ENCODE peak calls at places on chromosomes 2 and 18, in four cellular contexts. One of them, this sample, is unnamed.

GRCh38 chr2:237727363-237727762 is 71.2 kb upstream of the RBM44 start:
- DNase-seq in right cardiac atrium: no peak
- DNase-seq in Karpas-422: no peak
- DNase-seq in fibroblast of villous mesenchyme: no peak
- DNase-seq in this sample: no peak

GRCh38 chr18:6920099-6920955 is 190.8 kb downstream of the ARHGAP28 start:
- DNase-seq in right cardiac atrium: peak; percentile 40
- DNase-seq in Karpas-422: no peak
- DNase-seq in fibroblast of villous mesenchyme: peak; percentile 64
- DNase-seq in this sample: no peak

GRCh38 chr2:38572167-38572566 is 30.6 kb downstream of the HNRNPLL start:
- DNase-seq in right cardiac atrium: no peak
- DNase-seq in Karpas-422: no peak
- DNase-seq in fibroblast of villous mesenchyme: peak; percentile 89
- DNase-seq in this sample: no peak

GRCh38 chr2:108492364-108492763 is 41.9 kb upstream of the LIMS1 start:
- DNase-seq in right cardiac atrium: no peak
- DNase-seq in Karpas-422: no peak
- DNase-seq in fibroblast of villous mesenchyme: peak; percentile 96
- DNase-seq in this sample: no peak

GRCh38 chr2:103121106-103121505 is 359.3 kb downstream of the TMEM182 start:
- DNase-seq in right cardiac atrium: no peak
- DNase-seq in Karpas-422: no peak
- DNase-seq in fibroblast of villous mesenchyme: no peak
- DNase-seq in this sample: no peak

GRCh38 chr18:25140144-25140961 is 211.6 kb downstream of the ZNF521 start:
- DNase-seq in right cardiac atrium: no peak
- DNase-seq in Karpas-422: no peak
- DNase-seq in fibroblast of villous mesenchyme: no peak
- DNase-seq in this sample: no peak

GRCh38 chr2:147331790-147332419 is 512.9 kb upstream of the ACVR2A start:
- DNase-seq in right cardiac atrium: no peak
- DNase-seq in Karpas-422: peak; percentile 77
- DNase-seq in fibroblast of villous mesenchyme: peak; percentile 49
- DNase-seq in this sample: no peak

GRCh38 chr2:159609933-159610523 is 6.3 kb downstream of the BAZ2B start:
- DNase-seq in right cardiac atrium: no peak
- DNase-seq in Karpas-422: no peak
- DNase-seq in fibroblast of villous mesenchyme: no peak
- DNase-seq in this sample: no peak

GRCh38 chr2:3134026-3134571 is 243.5 kb downstream of the EIPR1 start:
- DNase-seq in right cardiac atrium: no peak
- DNase-seq in Karpas-422: no peak
- DNase-seq in fibroblast of villous mesenchyme: no peak
- DNase-seq in this sample: no peak

GRCh38 chr2:38603402-38604265 is 906 bp upstream of the HNRNPLL start:
- DNase-seq in right cardiac atrium: peak; percentile 94
- DNase-seq in Karpas-422: peak; percentile 94
- DNase-seq in fibroblast of villous mesenchyme: peak; percentile 71
- DNase-seq in this sample: peak; percentile 62

GRCh38 chr2:238260879-238261278 is 21.0 kb upstream of the HES6 start:
- DNase-seq in right cardiac atrium: peak; percentile 81
- DNase-seq in Karpas-422: no peak
- DNase-seq in fibroblast of villous mesenchyme: no peak
- DNase-seq in this sample: no peak

GRCh38 chr2:215722125-215722524 is 286.3 kb upstream of the FN1 start:
- DNase-seq in right cardiac atrium: no peak
- DNase-seq in Karpas-422: no peak
- DNase-seq in fibroblast of villous mesenchyme: peak; percentile 54
- DNase-seq in this sample: no peak

GRCh38 chr2:234335676-234336228 is 161.1 kb downstream of the ARL4C start:
- DNase-seq in right cardiac atrium: peak; percentile 88
- DNase-seq in Karpas-422: no peak
- DNase-seq in fibroblast of villous mesenchyme: peak; percentile 89
- DNase-seq in this sample: no peak

GRCh38 chr18:21303445-21303844 is 61.4 kb downstream of the GREB1L start:
- DNase-seq in right cardiac atrium: no peak
- DNase-seq in Karpas-422: no peak
- DNase-seq in fibroblast of villous mesenchyme: no peak
- DNase-seq in this sample: no peak

GRCh38 chr2:70201831-70202230 is 11.0 kb upstream of the C2orf42 start:
- DNase-seq in right cardiac atrium: no peak
- DNase-seq in Karpas-422: no peak
- DNase-seq in fibroblast of villous mesenchyme: no peak
- DNase-seq in this sample: no peak

GRCh38 chr2:155062250-155062985 is 363.9 kb downstream of the KCNJ3 start:
- DNase-seq in right cardiac atrium: no peak
- DNase-seq in Karpas-422: no peak
- DNase-seq in fibroblast of villous mesenchyme: no peak
- DNase-seq in this sample: no peak

GRCh38 chr18:44758821-44759624 is 78.3 kb downstream of the SETBP1 start:
- DNase-seq in right cardiac atrium: no peak
- DNase-seq in Karpas-422: peak; percentile 95
- DNase-seq in fibroblast of villous mesenchyme: no peak
- DNase-seq in this sample: no peak

GRCh38 chr2:42084231-42084671 is 36.4 kb downstream of the PKDCC start:
- DNase-seq in right cardiac atrium: peak; percentile 89
- DNase-seq in Karpas-422: no peak
- DNase-seq in fibroblast of villous mesenchyme: peak; percentile 95
- DNase-seq in this sample: no peak

GRCh38 chr18:47100214-47100831 is 50.0 kb downstream of the HDHD2 start:
- DNase-seq in right cardiac atrium: peak; percentile 47
- DNase-seq in Karpas-422: peak; percentile 80
- DNase-seq in fibroblast of villous mesenchyme: peak; percentile 44
- DNase-seq in this sample: peak; percentile 4

GRCh38 chr2:172968061-172968469 is 107.6 kb upstream of the MAP3K20 start:
- DNase-seq in right cardiac atrium: peak; percentile 82
- DNase-seq in Karpas-422: no peak
- DNase-seq in fibroblast of villous mesenchyme: peak; percentile 84
- DNase-seq in this sample: no peak

GRCh38 chr18:35789543-35789942 is 182.9 kb upstream of the RMP24 start:
- DNase-seq in right cardiac atrium: no peak
- DNase-seq in Karpas-422: no peak
- DNase-seq in fibroblast of villous mesenchyme: no peak
- DNase-seq in this sample: no peak

GRCh38 chr2:27212626-27213471 is 781 bp upstream of the SLC5A6 start:
- DNase-seq in right cardiac atrium: no peak
- DNase-seq in Karpas-422: peak; percentile 75
- DNase-seq in fibroblast of villous mesenchyme: peak; percentile 88
- DNase-seq in this sample: no peak

GRCh38 chr2:33166287-33166881 is 219.6 kb downstream of the LTBP1 start:
- DNase-seq in right cardiac atrium: no peak
- DNase-seq in Karpas-422: no peak
- DNase-seq in fibroblast of villous mesenchyme: peak; percentile 75
- DNase-seq in this sample: no peak

GRCh38 chr2:186827426-186827825 is 21.5 kb downstream of the ZSWIM2 start:
- DNase-seq in right cardiac atrium: no peak
- DNase-seq in Karpas-422: no peak
- DNase-seq in fibroblast of villous mesenchyme: peak; percentile 11
- DNase-seq in this sample: no peak

GRCh38 chr2:98808546-98808945 is 77.6 kb upstream of the MGAT4A start:
- DNase-seq in right cardiac atrium: no peak
- DNase-seq in Karpas-422: no peak
- DNase-seq in fibroblast of villous mesenchyme: no peak
- DNase-seq in this sample: no peak

This sample was measured in NCI-H1417 treated with DMSO at 0.1 percent for 48 hours.